ENCODE peak calls at places on chromosomes 7 and 10, in seven cellular contexts. M, Y, A, E, C, U and N are unnamed samples.

GRCh38 chr10:63210611-63211196 is 77.6 kb downstream of the NRBF2 start:
- DNase-seq in M (no peak), Y (no peak), A (no peak), E (no peak), C (no peak), U (no peak), N (no peak)

GRCh38 chr10:125144693-125145623 is 15.4 kb downstream of the CTBP2 start:
- DNase-seq in M (peak), Y (peak), A (no peak), E (no peak), C (peak), U (no peak), N (no peak)

GRCh38 chr7:134255814-134256213 is 60.9 kb downstream of the SLC35B4 start:
- DNase-seq in M (no peak), Y (no peak), A (no peak), E (no peak), C (peak), U (no peak), N (no peak)

GRCh38 chr10:132506711-132507466 is 30.7 kb upstream of the INPP5A start:
- DNase-seq in M (no peak), Y (no peak), A (no peak), E (no peak), C (no peak), U (no peak), N (no peak)

GRCh38 chr7:159370-160270 is 32.8 kb upstream of the FAM20C start:
- DNase-seq in M (peak), Y (no peak), A (no peak), E (no peak), C (no peak), U (no peak), N (no peak)

GRCh38 chr7:21507627-21508343 is 35.1 kb upstream of the DNAH11 start:
- DNase-seq in M (peak), Y (peak), A (no peak), E (no peak), C (peak), U (peak), N (no peak)

GRCh38 chr10:129522041-129522585 is 55.1 kb downstream of the MGMT start:
- DNase-seq in M (no peak), Y (no peak), A (no peak), E (no peak), C (no peak), U (no peak), N (no peak)

GRCh38 chr10:100948916-100949315 is 20.4 kb upstream of the SEMA4G start:
- DNase-seq in M (no peak), Y (no peak), A (no peak), E (no peak), C (no peak), U (no peak), N (no peak)

GRCh38 chr10:132676193-132676891 is 109.6 kb downstream of the NKX6-2 start:
- DNase-seq in M (no peak), Y (no peak), A (no peak), E (no peak), C (no peak), U (peak), N (no peak)

GRCh38 chr10:132243141-132243540 is 56.4 kb downstream of the DPYSL4 start:
- DNase-seq in M (peak), Y (no peak), A (no peak), E (no peak), C (no peak), U (no peak), N (no peak)

GRCh38 chr7:47725031-47725780 is 143.3 kb upstream of the TNS3 start:
- DNase-seq in M (no peak), Y (no peak), A (no peak), E (no peak), C (no peak), U (peak), N (no peak)

GRCh38 chr10:97563337-97563736 is 9.2 kb upstream of the ANKRD2 start:
- DNase-seq in M (no peak), Y (no peak), A (no peak), E (no peak), C (no peak), U (no peak), N (no peak)

GRCh38 chr7:131007439-131008330 is 273.7 kb upstream of the KLF14 start:
- DNase-seq in M (peak), Y (peak), A (no peak), E (peak), C (peak), U (peak), N (no peak)

GRCh38 chr7:135661311-135662122 is 797 bp upstream of the STMP1 start:
- DNase-seq in M (no peak), Y (no peak), A (no peak), E (no peak), C (peak), U (peak), N (no peak)

GRCh38 chr10:99748823-99749451 is 16.9 kb downstream of the CUTC start:
- DNase-seq in M (no peak), Y (no peak), A (no peak), E (no peak), C (no peak), U (no peak), N (no peak)

GRCh38 chr10:89426230-89426868 is 12.0 kb downstream of the IFIT5 start:
- DNase-seq in M (peak), Y (no peak), A (no peak), E (no peak), C (peak), U (peak), N (peak)

GRCh38 chr10:47262606-47263295 is 37.2 kb upstream of the GDF10 start:
- DNase-seq in M (no peak), Y (no peak), A (no peak), E (no peak), C (no peak), U (peak), N (no peak)

GRCh38 chr10:11898372-11899066 is 75.4 kb downstream of the PROSER2 start:
- DNase-seq in M (peak), Y (no peak), A (no peak), E (no peak), C (peak), U (peak), N (no peak)

GRCh38 chr7:28729685-28730084 is 228.4 kb downstream of the TRIL start:
- DNase-seq in M (no peak), Y (no peak), A (no peak), E (no peak), C (no peak), U (no peak), N (no peak)

GRCh38 chr7:98284335-98285036 is 3.0 kb downstream of the BRI3 start:
- DNase-seq in M (peak), Y (no peak), A (no peak), E (no peak), C (no peak), U (peak), N (no peak)

GRCh38 chr7:98283127-98283886 is 1.8 kb downstream of the BRI3 start:
- DNase-seq in M (peak), Y (no peak), A (no peak), E (no peak), C (no peak), U (no peak), N (no peak)

GRCh38 chr7:98282727-98283126 is 1.2 kb downstream of the BRI3 start:
- DNase-seq in M (peak), Y (no peak), A (no peak), E (no peak), C (no peak), U (no peak), N (no peak)

GRCh38 chr7:98285132-98286092 is 3.9 kb downstream of the BRI3 start:
- DNase-seq in M (peak), Y (no peak), A (no peak), E (no peak), C (no peak), U (no peak), N (no peak)

DNA sequence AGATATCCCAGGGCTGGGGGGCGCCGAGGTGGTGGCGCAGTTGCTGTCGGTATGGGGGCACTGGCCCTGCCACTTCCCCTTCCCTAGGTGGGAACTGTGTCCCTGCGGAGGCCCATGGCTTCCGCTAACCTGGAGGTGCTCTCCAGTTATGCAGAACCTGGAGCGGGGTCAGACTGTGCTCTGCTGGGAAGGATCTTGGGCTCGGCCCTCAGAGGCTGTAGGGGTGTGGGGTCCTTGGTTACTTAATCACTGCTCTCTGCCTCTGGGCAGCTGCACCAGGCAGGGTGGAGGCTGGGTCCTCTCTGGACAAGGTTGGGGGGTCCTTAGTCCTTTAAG is 2.4 kb downstream of the BRI3 start:
- DNase-seq in M (no peak), Y (no peak), A (no peak), E (no peak), C (no peak), U (no peak), N (no peak)
- TF ChIP-seq POLR2AphosphoS5 in M (no peak), Y (no peak), A (no peak), E (no peak), C (no peak), U (no peak), N (no peak)

GRCh38 chr10:110205051-110205675 is 2.2 kb upstream of the MXI1 start:
- DNase-seq in M (no peak), Y (no peak), A (no peak), E (no peak), C (no peak), U (no peak), N (no peak)
- TF ChIP-seq TAF1 in M (no peak), Y (no peak), A (no peak), E (no peak), C (no peak), U (no peak), N (no peak)

DNA sequence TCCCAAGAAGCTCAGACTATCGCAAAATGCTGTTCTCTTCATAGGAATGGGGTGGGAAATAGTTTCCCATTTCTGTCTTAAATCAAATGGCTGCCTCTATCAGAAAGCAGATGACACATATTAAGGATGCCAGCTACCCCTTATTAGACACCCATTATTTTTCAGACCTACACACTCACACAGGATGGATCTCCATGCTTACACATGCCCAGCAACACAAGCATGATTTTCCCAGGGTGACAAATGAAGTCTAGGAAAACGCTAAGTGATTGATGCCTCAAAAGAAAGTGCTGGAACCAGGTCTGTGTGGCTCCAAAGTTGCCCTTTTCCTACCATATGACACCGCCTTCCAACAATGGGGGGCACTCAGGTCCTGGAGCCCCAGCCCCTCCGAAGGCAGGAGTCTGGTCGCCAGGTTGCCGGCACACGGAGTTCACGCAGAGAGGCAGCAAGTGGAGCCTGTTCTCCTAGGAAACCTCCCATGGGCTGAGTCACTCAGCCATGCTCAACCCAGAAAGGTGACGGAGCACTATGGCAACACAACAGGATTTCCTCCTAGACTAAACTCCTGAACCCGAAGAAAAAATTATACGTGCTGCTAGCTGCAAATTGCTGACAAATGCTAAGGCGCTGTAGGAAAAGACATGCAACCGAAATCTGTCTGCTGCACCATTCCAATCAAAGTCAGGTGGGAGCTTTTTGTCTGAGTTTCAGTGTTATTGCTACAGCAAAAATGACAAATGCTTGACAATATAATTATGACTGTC is 19.8 kb downstream of the VOPP1 start:
- DNase-seq in M (no peak), Y (no peak), A (no peak), E (no peak), C (peak), U (no peak), N (no peak)
- TF ChIP-seq POLR2AphosphoS5 in M (no peak), Y (no peak), A (no peak), E (no peak), C (no peak), U (no peak), N (no peak)

GRCh38 chr10:6239213-6239991 is 36.7 kb downstream of the PFKFB3 start:
- DNase-seq in M (peak), Y (no peak), A (no peak), E (peak), C (peak), U (peak), N (no peak)

GRCh38 chr10:6236349-6237188 is 33.8 kb downstream of the PFKFB3 start:
- DNase-seq in M (no peak), Y (no peak), A (no peak), E (no peak), C (no peak), U (no peak), N (no peak)

GRCh38 chr10:6237189-6237496 is 34.4 kb downstream of the PFKFB3 start:
- DNase-seq in M (no peak), Y (no peak), A (no peak), E (no peak), C (no peak), U (no peak), N (no peak)

GRCh38 chr10:6242089-6242488 is 39.4 kb downstream of the PFKFB3 start:
- DNase-seq in M (no peak), Y (no peak), A (no peak), E (no peak), C (no peak), U (no peak), N (no peak)

DNA sequence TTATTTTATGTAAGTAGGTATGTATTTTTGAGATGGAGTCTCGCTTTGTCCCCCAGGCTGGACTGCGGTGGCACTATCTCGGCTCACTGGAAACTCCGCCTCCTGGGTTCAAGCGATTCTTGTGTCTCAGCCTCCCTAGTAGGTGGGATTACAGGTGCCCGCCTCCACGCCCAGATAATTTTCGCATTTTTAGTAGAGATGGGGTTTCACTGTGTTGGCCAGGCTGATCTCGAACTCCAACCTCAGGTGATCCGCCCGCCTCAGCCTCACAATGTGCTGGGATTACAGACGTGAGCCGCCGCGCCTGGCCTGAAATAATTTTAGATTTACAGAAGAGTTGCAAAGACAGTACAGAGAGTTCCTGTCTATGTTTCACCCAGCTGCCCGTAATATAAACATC is 37.5 kb downstream of the PFKFB3 start:
- DNase-seq in M (no peak), Y (no peak), A (no peak), E (no peak), C (no peak), U (no peak), N (no peak)
- TF ChIP-seq TAF1 in M (no peak), Y (no peak), A (no peak), E (no peak), C (no peak), U (no peak), N (no peak)

GRCh38 chr7:70695804-70696104 is 436.2 kb upstream of the GALNT17 start:
- DNase-seq in M (peak), Y (no peak), A (no peak), E (no peak), C (no peak), U (no peak), N (no peak)
- TF ChIP-seq POLR2AphosphoS5 in M (no peak), Y (no peak), A (no peak), E (no peak), C (no peak), U (no peak), N (no peak)